ENCODE peak calls at places on chromosomes 1 and 21, in eight cellular contexts. A, K, P, Q, Y, D, H and I are unnamed samples.

GRCh38 chr1:12745992-12746323 is at the start of gene CFAP107:
- DNase-seq in A (no peak), K (no peak), P (no peak), Q (no peak), Y (no peak), D (no peak), H (no peak), I (no peak)

GRCh38 chr1:109901508-109902145 is 9.0 kb upstream of the CSF1 start:
- DNase-seq in A (peak; percentile 89), K (no peak), P (no peak), Q (peak; percentile 82), Y (no peak), D (no peak), H (peak; percentile 43), I (no peak)

GRCh38 chr21:17859661-17860060 is 40.5 kb upstream of the C21orf91 start:
- DNase-seq in A (no peak), K (no peak), P (no peak), Q (no peak), Y (no peak), D (no peak), H (no peak), I (no peak)

GRCh38 chr1:179883040-179883501 is 986 bp downstream of the TOR1AIP1 start:
- DNase-seq in A (no peak), K (no peak), P (no peak), Q (no peak), Y (no peak), D (no peak), H (no peak), I (no peak)

GRCh38 chr21:42565206-42565810 is 51.7 kb downstream of the SLC37A1 start:
- DNase-seq in A (peak; percentile 9), K (no peak), P (no peak), Q (peak; percentile 61), Y (no peak), D (peak; percentile 23), H (no peak), I (no peak)

GRCh38 chr1:46405724-46406123 is 11.6 kb downstream of the FAAH start:
- DNase-seq in A (no peak), K (no peak), P (no peak), Q (peak; percentile 62), Y (no peak), D (no peak), H (no peak), I (no peak)

GRCh38 chr1:29344336-29344735 is 108.0 kb downstream of the PTPRU start:
- DNase-seq in A (no peak), K (no peak), P (no peak), Q (peak; percentile 33), Y (no peak), D (no peak), H (no peak), I (peak; percentile 58)

GRCh38 chr1:7026188-7026587 is 240.9 kb downstream of the CAMTA1 start:
- DNase-seq in A (no peak), K (no peak), P (peak; percentile 11), Q (no peak), Y (no peak), D (no peak), H (peak; percentile 70), I (no peak)

GRCh38 chr1:51953079-51953478 is 37.4 kb downstream of the RAB3B start:
- DNase-seq in A (no peak), K (no peak), P (no peak), Q (no peak), Y (no peak), D (no peak), H (no peak), I (no peak)

DNA sequence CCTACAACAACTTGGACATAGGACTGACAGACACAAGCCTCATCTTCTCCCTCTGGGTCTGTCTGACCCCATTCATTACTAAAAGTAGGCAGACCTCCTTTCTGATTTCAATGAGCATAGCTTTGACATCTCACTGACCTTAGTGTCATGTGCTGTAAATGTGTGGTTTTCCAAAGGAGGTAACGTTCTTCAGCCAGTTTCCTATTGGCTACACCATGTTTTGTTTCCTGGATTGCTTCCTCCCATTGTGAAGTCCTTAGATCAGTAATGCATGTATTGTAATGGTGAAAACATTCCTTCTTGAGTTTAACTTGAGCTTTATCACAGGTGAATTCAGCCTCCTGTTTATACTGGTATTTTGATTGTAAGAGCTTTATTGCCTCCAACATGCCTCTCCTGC is 20.6 kb downstream of the STXBP3 start:
- DNase-seq in A (no peak), K (no peak), P (no peak), Q (no peak), Y (no peak), D (no peak), H (no peak), I (no peak)
- H3K4me3 ChIP-seq in A (no peak overlapping the region), K (no peak overlapping the region), P (no peak overlapping the region), Q (no peak overlapping the region), Y (no peak overlapping the region), D (no peak overlapping the region), H (no peak overlapping the region), I (no peak overlapping the region)

GRCh38 chr1:221992427-221992826 is 250.5 kb upstream of the DUSP10 start:
- DNase-seq in A (no peak), K (no peak), P (no peak), Q (no peak), Y (no peak), D (no peak), H (peak; percentile 44), I (no peak)

GRCh38 chr1:221998186-221998612 is 256.3 kb upstream of the DUSP10 start:
- DNase-seq in A (no peak), K (peak; percentile 50), P (peak; percentile 91), Q (no peak), Y (no peak), D (no peak), H (no peak), I (no peak)

GRCh38 chr1:221993444-221993948 is 251.6 kb upstream of the DUSP10 start:
- DNase-seq in A (no peak), K (no peak), P (no peak), Q (no peak), Y (no peak), D (no peak), H (no peak), I (no peak)

GRCh38 chr1:221994274-221994698 is 252.4 kb upstream of the DUSP10 start:
- DNase-seq in A (no peak), K (peak; percentile 21), P (peak; percentile 81), Q (no peak), Y (no peak), D (no peak), H (peak; percentile 90), I (no peak)

DNA sequence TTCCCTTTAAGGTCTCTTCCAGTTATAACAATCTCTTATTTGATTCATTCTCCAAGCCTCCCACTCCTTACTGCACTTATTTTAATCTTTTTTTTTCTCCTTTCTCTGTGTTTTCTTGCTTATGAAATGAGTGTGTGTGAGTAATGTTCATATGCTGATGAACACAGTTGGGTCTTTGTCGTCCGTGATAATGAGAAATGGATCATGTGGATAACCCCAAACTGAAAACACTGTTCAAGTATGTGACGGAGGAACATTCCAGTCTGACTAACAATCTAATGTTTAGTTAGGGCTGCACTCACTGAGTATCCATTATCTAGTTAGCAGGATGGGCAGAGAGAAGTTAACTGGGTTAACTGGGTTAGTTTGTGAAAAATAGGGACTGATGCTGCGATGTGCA is 253.1 kb upstream of the DUSP10 start:
- DNase-seq in A (no peak), K (peak; percentile 78), P (peak; percentile 97), Q (no peak), Y (no peak), D (no peak), H (peak; percentile 96), I (no peak)
- H3K27ac ChIP-seq in A (no peak overlapping the region), K (peak overlapping the region; percentile 73), P (peak overlapping the region; percentile 40), Q (no peak overlapping the region), Y (no peak overlapping the region), D (no peak overlapping the region), H (peak overlapping the region; percentile 96), I (no peak overlapping the region)

GRCh38 chr1:112956503-112957132 is 622 bp upstream of the SLC16A1 start:
- DNase-seq in A (no peak), K (peak; percentile 38), P (no peak), Q (no peak), Y (peak; percentile 10), D (no peak), H (peak; percentile 72), I (no peak)

GRCh38 chr1:112955678-112956502 is at the start of gene SLC16A1:
- DNase-seq in A (peak; percentile 94), K (peak; percentile 88), P (peak; percentile 93), Q (peak; percentile 91), Y (peak; percentile 93), D (peak; percentile 94), H (peak; percentile 90), I (peak; percentile 93)

GRCh38 chr1:112954059-112954458 is 1.9 kb downstream of the SLC16A1 start:
- DNase-seq in A (no peak), K (no peak), P (peak; percentile 60), Q (no peak), Y (no peak), D (no peak), H (no peak), I (no peak)

GRCh38 chr1:112957133-112957812 is 1.3 kb upstream of the SLC16A1 start:
- DNase-seq in A (peak; percentile 53), K (peak; percentile 88), P (peak; percentile 92), Q (no peak), Y (peak; percentile 12), D (peak; percentile 45), H (peak; percentile 87), I (peak; percentile 33)

DNA sequence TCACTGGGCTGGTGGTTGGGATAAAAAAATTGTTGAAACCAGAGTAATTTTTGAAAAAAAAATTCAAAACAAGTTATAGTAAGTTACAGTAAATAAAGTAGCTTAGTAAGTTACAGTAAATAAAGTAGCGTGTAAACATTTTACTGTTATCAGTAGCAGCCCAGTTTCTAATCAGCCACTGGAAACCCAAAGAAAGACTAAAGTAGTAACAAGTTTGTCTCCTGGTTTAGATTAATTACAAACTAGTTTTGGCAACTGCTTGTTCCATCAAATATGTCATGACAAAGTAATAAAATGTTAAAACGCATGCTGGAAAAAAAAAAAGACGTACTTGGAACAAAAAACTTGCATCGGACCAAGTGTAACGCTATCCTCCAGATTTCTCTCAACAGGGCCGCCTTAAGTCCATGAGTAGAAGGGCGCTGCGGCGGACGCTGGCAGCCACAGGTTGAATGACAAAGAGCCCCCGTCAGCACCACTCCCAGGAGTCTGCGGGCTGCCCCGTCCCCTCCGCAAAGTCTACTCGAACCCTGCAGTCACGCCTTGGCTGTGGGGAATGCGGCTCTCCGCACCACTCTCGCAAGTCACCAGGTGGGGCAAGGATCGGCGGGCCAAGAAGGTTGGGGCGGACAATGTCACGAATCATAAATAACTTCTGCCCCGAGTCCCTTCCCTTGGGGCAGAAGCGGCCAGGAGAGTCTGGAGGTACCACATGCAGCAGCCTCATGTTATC is 885 bp downstream of the SLC16A1 start:
- DNase-seq in A (peak; percentile 70), K (peak; percentile 54), P (peak; percentile 75), Q (peak; percentile 64), Y (peak; percentile 37), D (peak; percentile 54), H (peak; percentile 71), I (peak; percentile 74)
- H3K27me3 ChIP-seq in A (no peaks in the 10 kb centered on the region), K (no peaks in the 10 kb centered on the region), P (no peaks in the 10 kb centered on the region), Q (no peaks in the 10 kb centered on the region), Y (no peaks in the 10 kb centered on the region), D (no peaks in the 10 kb centered on the region), H (no peaks in the 10 kb centered on the region), I (no peaks in the 10 kb centered on the region)

DNA sequence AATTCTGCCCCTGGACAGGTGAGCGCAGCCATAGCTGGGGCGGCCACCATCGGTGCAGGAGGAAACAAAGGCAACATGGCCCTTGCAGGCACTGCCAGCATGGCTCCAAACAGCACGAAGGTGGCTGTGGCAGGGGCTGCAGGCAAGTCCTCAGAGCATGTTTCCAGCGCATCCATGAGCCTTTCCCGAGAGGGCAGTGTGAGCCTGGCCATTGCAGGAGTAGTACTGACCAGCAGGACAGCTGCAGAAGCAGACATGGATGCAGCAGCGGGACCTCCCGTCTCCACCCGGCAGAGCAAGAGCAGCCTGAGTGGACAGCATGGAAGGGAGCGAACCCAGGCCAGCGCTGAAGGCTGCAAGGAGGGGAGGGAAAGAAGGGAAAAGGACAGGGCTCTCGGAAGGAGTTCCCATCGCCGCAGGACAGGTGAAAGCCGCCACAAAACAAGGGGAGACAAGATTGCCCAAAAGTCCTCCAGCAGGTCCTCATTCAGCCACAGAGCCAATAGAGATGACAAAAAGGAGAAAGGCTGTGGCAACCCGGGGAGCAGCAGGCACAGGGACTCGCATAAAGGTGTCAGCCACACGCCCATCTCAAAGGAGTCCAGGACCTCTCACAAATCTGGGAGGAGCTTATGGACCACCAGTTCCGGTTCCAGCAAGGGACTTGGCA is 17.4 kb downstream of the ATF3 start:
- DNase-seq in A (no peak), K (no peak), P (no peak), Q (no peak), Y (no peak), D (no peak), H (no peak), I (no peak)
- H3K4me3 ChIP-seq in A (no peak overlapping the region), K (no peak overlapping the region), P (no peak overlapping the region), Q (no peak overlapping the region), Y (no peak overlapping the region), D (no peak overlapping the region), H (no peak overlapping the region), I (no peak overlapping the region)